ENCODE peak calls at places on chromosomes 6 and 20, in six cellular contexts. One of them, this sample, is unnamed.
A peak's percentile ranks its signal among the peaks of the same experiment; 100 is the strongest.

GRCh38 chr6:118675225-118675624 is 23.8 kb upstream of the CEP85L start:
- DNase-seq in fibroblast of lung: no peak
- DNase-seq in A549: no peak
- DNase-seq in mammary epithelial cell: no peak
- DNase-seq in GM23338: no peak
- DNase-seq in astrocyte: no peak
- DNase-seq in this sample: no peak

GRCh38 chr6:56757585-56757984 is 114.9 kb upstream of the DST start:
- DNase-seq in fibroblast of lung: peak; percentile 84
- DNase-seq in A549: no peak
- DNase-seq in mammary epithelial cell: peak; percentile 35
- DNase-seq in GM23338: peak; percentile 44
- DNase-seq in astrocyte: no peak
- DNase-seq in this sample: peak; percentile 72

GRCh38 chr20:10171864-10172751 is 46.5 kb upstream of the SNAP25 start:
- DNase-seq in fibroblast of lung: peak; percentile 58
- DNase-seq in A549: peak; percentile 89
- DNase-seq in mammary epithelial cell: peak; percentile 9
- DNase-seq in GM23338: peak; percentile 71
- DNase-seq in astrocyte: peak; percentile 47
- DNase-seq in this sample: no peak

GRCh38 chr20:14582855-14583254 is 245.4 kb upstream of the FLRT3 start:
- DNase-seq in fibroblast of lung: no peak
- DNase-seq in A549: no peak
- DNase-seq in mammary epithelial cell: peak; percentile 72
- DNase-seq in GM23338: no peak
- DNase-seq in astrocyte: no peak
- DNase-seq in this sample: no peak

GRCh38 chr6:16206595-16207037 is 31.8 kb upstream of the GMPR start:
- DNase-seq in fibroblast of lung: peak; percentile 81
- DNase-seq in A549: peak; percentile 49
- DNase-seq in mammary epithelial cell: peak; percentile 64
- DNase-seq in GM23338: peak; percentile 83
- DNase-seq in astrocyte: peak; percentile 78
- DNase-seq in this sample: peak; percentile 82

GRCh38 chr20:916125-916799 is at the start of gene ANGPT4:
- DNase-seq in fibroblast of lung: no peak
- DNase-seq in A549: no peak
- DNase-seq in mammary epithelial cell: no peak
- DNase-seq in GM23338: peak; percentile 19
- DNase-seq in astrocyte: no peak
- DNase-seq in this sample: no peak

GRCh38 chr6:136809461-136809860 is 12.9 kb upstream of the PEX7 start:
- DNase-seq in fibroblast of lung: no peak
- DNase-seq in A549: no peak
- DNase-seq in mammary epithelial cell: no peak
- DNase-seq in GM23338: no peak
- DNase-seq in astrocyte: no peak
- DNase-seq in this sample: no peak

GRCh38 chr6:52065621-52066020 is 21.8 kb downstream of the PKHD1 start:
- DNase-seq in fibroblast of lung: no peak
- DNase-seq in A549: no peak
- DNase-seq in mammary epithelial cell: peak; percentile 92
- DNase-seq in GM23338: no peak
- DNase-seq in astrocyte: no peak
- DNase-seq in this sample: no peak

GRCh38 chr6:134123666-134124208 is 71.3 kb upstream of the SLC2A12 start:
- DNase-seq in fibroblast of lung: peak; percentile 92
- DNase-seq in A549: peak; percentile 19
- DNase-seq in mammary epithelial cell: peak; percentile 80
- DNase-seq in GM23338: peak; percentile 88
- DNase-seq in astrocyte: peak; percentile 58
- DNase-seq in this sample: peak; percentile 75

GRCh38 chr20:40323411-40323810 is 365.6 kb downstream of the MAFB start:
- DNase-seq in fibroblast of lung: no peak
- DNase-seq in A549: no peak
- DNase-seq in mammary epithelial cell: peak; percentile 14
- DNase-seq in GM23338: no peak
- DNase-seq in astrocyte: no peak
- DNase-seq in this sample: peak; percentile 42

GRCh38 chr6:99933129-99933528 is 60.9 kb downstream of the MCHR2 start:
- DNase-seq in fibroblast of lung: peak; percentile 41
- DNase-seq in A549: no peak
- DNase-seq in mammary epithelial cell: peak; percentile 6
- DNase-seq in GM23338: no peak
- DNase-seq in astrocyte: peak; percentile 74
- DNase-seq in this sample: no peak

GRCh38 chr6:32622545-32623401 is 14.4 kb upstream of the HLA-DQA1 start:
- DNase-seq in fibroblast of lung: no peak
- DNase-seq in A549: no peak
- DNase-seq in mammary epithelial cell: peak; percentile 83
- DNase-seq in GM23338: peak; percentile 60
- DNase-seq in astrocyte: peak; percentile 1
- DNase-seq in this sample: peak; percentile 96

GRCh38 chr6:153131037-153131981 is at the start of gene RGS17:
- DNase-seq in fibroblast of lung: peak; percentile 82
- DNase-seq in A549: peak; percentile 65
- DNase-seq in mammary epithelial cell: peak; percentile 55
- DNase-seq in GM23338: peak; percentile 83
- DNase-seq in astrocyte: peak; percentile 55
- DNase-seq in this sample: no peak

GRCh38 chr6:78076371-78076770 is 423.5 kb downstream of the MEI4 start:
- DNase-seq in fibroblast of lung: no peak
- DNase-seq in A549: no peak
- DNase-seq in mammary epithelial cell: no peak
- DNase-seq in GM23338: no peak
- DNase-seq in astrocyte: no peak
- DNase-seq in this sample: no peak
- H3K4me2 ChIP-seq in fibroblast of lung: no peak overlapping the region
- H3K4me2 ChIP-seq in A549: no peak overlapping the region
- H3K4me2 ChIP-seq in mammary epithelial cell: no peak overlapping the region
- H3K4me2 ChIP-seq in GM23338: no peak overlapping the region
- H3K4me2 ChIP-seq in astrocyte: no peak overlapping the region
- H3K4me2 ChIP-seq in this sample: no peak overlapping the region

GRCh38 chr20:49990310-49990720 is 7.5 kb downstream of the SNAI1 start:
- DNase-seq in fibroblast of lung: peak; percentile 46
- DNase-seq in A549: no peak
- DNase-seq in mammary epithelial cell: no peak
- DNase-seq in GM23338: peak; percentile 50
- DNase-seq in astrocyte: peak; percentile 25
- DNase-seq in this sample: peak; percentile 21

GRCh38 chr20:49987868-49988690 is 5.3 kb downstream of the SNAI1 start:
- DNase-seq in fibroblast of lung: no peak
- DNase-seq in A549: no peak
- DNase-seq in mammary epithelial cell: no peak
- DNase-seq in GM23338: no peak
- DNase-seq in astrocyte: peak; percentile 39
- DNase-seq in this sample: peak; percentile 9

GRCh38 chr20:49987015-49987867 is 4.5 kb downstream of the SNAI1 start:
- DNase-seq in fibroblast of lung: no peak
- DNase-seq in A549: no peak
- DNase-seq in mammary epithelial cell: no peak
- DNase-seq in GM23338: no peak
- DNase-seq in astrocyte: peak; percentile 56
- DNase-seq in this sample: peak; percentile 32

GRCh38 chr20:49986049-49986448 is 3.3 kb downstream of the SNAI1 start:
- DNase-seq in fibroblast of lung: no peak
- DNase-seq in A549: no peak
- DNase-seq in mammary epithelial cell: no peak
- DNase-seq in GM23338: no peak
- DNase-seq in astrocyte: no peak
- DNase-seq in this sample: peak; percentile 37

DNA sequence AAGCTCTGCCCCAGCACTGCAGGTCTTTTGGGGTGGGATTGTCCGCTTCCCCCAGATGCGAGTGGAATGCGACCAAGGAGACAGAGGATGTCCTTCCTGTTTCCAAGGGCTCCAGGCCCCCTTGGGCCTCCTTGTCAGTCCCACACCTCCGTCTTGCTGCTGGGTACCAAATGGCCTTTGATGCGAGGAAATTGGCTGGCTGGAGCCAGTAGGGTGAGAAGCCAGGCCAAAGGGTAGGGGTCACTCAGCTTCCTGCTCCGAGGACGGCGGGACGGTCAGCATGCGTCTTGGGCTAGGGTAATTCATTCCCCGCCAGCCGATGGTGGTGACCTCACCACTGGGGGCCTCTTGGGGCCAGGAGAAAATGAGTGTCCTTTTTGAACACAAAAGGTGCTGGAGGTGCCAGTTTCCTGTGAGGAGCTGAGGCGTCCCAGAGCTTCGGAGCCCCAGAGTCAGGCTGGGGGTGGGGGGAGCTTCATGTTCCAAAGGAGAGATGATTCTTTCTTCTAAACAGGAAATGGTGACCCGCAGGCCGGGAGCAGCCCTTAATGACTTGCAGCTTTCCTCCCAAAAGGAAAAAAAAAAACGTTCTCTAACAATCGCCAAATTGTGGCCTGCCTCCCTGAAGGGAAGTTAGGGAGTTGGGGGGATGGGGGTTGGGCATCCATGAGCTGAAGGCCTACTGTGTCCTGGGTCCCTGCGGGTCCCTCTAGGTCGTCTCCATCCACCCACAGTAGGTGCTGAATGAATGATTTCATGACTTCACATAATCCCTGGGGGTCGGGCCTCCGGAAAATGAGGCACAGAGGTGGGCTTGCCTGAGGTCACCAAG is 6.7 kb downstream of the SNAI1 start:
- DNase-seq in fibroblast of lung: peak; percentile 78
- DNase-seq in A549: no peak
- DNase-seq in mammary epithelial cell: no peak
- DNase-seq in GM23338: peak; percentile 77
- DNase-seq in astrocyte: peak; percentile 85
- DNase-seq in this sample: peak; percentile 30
- H3K4me2 ChIP-seq in fibroblast of lung: peak overlapping the region; percentile 37
- H3K4me2 ChIP-seq in A549: peak overlapping the region; percentile 29
- H3K4me2 ChIP-seq in mammary epithelial cell: no peak overlapping the region
- H3K4me2 ChIP-seq in GM23338: peak overlapping the region; percentile 71
- H3K4me2 ChIP-seq in astrocyte: peak overlapping the region; percentile 74
- H3K4me2 ChIP-seq in this sample: no peak overlapping the region

GRCh38 chr20:31951530-31952453 is at the start of gene PDRG1:
- DNase-seq in fibroblast of lung: peak; percentile 94
- DNase-seq in A549: peak; percentile 72
- DNase-seq in mammary epithelial cell: peak; percentile 90
- DNase-seq in GM23338: peak; percentile 100
- DNase-seq in astrocyte: peak; percentile 79
- DNase-seq in this sample: peak; percentile 98

GRCh38 chr20:31951203-31951529 is 680 bp downstream of the PDRG1 start:
- DNase-seq in fibroblast of lung: no peak
- DNase-seq in A549: no peak
- DNase-seq in mammary epithelial cell: no peak
- DNase-seq in GM23338: no peak
- DNase-seq in astrocyte: no peak
- DNase-seq in this sample: no peak

GRCh38 chr20:31954500-31954899 is 2.7 kb upstream of the PDRG1 start:
- DNase-seq in fibroblast of lung: no peak
- DNase-seq in A549: no peak
- DNase-seq in mammary epithelial cell: no peak
- DNase-seq in GM23338: no peak
- DNase-seq in astrocyte: no peak
- DNase-seq in this sample: no peak

GRCh38 chr20:31953749-31954148 is 1.9 kb upstream of the PDRG1 start:
- DNase-seq in fibroblast of lung: no peak
- DNase-seq in A549: no peak
- DNase-seq in mammary epithelial cell: no peak
- DNase-seq in GM23338: no peak
- DNase-seq in astrocyte: no peak
- DNase-seq in this sample: no peak

DNA sequence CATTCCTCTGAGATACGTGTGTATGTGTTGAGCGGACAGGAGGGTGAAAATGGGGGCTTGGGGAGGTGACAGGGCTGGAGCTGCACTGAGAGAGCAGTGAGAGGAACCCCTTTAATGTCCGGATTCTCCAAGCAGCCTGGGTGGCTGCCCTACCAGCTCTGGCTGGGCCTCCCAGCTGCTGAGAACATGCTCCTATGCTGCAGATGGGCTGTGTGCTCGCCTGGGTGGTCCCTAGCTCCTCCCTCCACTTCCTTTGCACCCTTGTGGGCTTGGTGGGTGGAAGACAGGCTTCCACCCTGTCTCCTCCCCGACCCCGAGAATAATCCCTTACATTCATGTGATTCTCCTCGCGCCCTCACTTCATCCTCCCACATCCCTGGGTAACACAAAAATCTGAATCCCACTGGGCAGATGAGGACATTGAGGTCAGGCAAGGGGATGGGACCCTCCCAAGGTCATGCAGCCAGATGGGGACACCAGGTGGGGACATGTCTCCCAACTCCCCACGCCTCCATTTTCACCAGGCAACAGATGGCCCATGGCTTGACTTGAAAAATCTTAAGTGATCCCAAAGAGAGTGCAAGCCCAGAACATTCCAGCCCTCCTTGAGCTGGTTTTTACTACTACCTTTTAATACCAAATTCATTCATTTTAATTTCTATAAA is 4.8 kb upstream of the PDRG1 start:
- DNase-seq in fibroblast of lung: no peak
- DNase-seq in A549: no peak
- DNase-seq in mammary epithelial cell: no peak
- DNase-seq in GM23338: no peak
- DNase-seq in astrocyte: no peak
- DNase-seq in this sample: no peak
- H3K4me2 ChIP-seq in fibroblast of lung: no peak overlapping the region
- H3K4me2 ChIP-seq in A549: no peak overlapping the region
- H3K4me2 ChIP-seq in mammary epithelial cell: no peak overlapping the region
- H3K4me2 ChIP-seq in GM23338: no peak overlapping the region
- H3K4me2 ChIP-seq in astrocyte: no peak overlapping the region
- H3K4me2 ChIP-seq in this sample: no peak overlapping the region

GRCh38 chr6:125307964-125308615 is 6.3 kb upstream of the HDDC2 start:
- DNase-seq in fibroblast of lung: no peak
- DNase-seq in A549: no peak
- DNase-seq in mammary epithelial cell: no peak
- DNase-seq in GM23338: no peak
- DNase-seq in astrocyte: no peak
- DNase-seq in this sample: no peak
- H3K4me2 ChIP-seq in fibroblast of lung: no peak overlapping the region
- H3K4me2 ChIP-seq in A549: peak overlapping the region; percentile 63
- H3K4me2 ChIP-seq in mammary epithelial cell: no peak overlapping the region
- H3K4me2 ChIP-seq in GM23338: no peak overlapping the region
- H3K4me2 ChIP-seq in astrocyte: no peak overlapping the region
- H3K4me2 ChIP-seq in this sample: no peak overlapping the region

GRCh38 chr20:52975024-52975732 is 3.0 kb downstream of the TSHZ2 start:
- DNase-seq in fibroblast of lung: no peak
- DNase-seq in A549: no peak
- DNase-seq in mammary epithelial cell: peak; percentile 36
- DNase-seq in GM23338: no peak
- DNase-seq in astrocyte: peak; percentile 32
- DNase-seq in this sample: no peak
- H3K4me2 ChIP-seq in fibroblast of lung: peak overlapping the region; percentile 35
- H3K4me2 ChIP-seq in A549: no peak overlapping the region
- H3K4me2 ChIP-seq in mammary epithelial cell: peak overlapping the region; percentile 99
- H3K4me2 ChIP-seq in GM23338: no peak overlapping the region
- H3K4me2 ChIP-seq in astrocyte: peak overlapping the region; percentile 47
- H3K4me2 ChIP-seq in this sample: no peak overlapping the region

GRCh38 chr6:2229742-2230141 is 15.7 kb downstream of the GMDS start:
- DNase-seq in fibroblast of lung: no peak
- DNase-seq in A549: no peak
- DNase-seq in mammary epithelial cell: no peak
- DNase-seq in GM23338: peak; percentile 77
- DNase-seq in astrocyte: no peak
- DNase-seq in this sample: no peak
- H3K4me2 ChIP-seq in fibroblast of lung: no peak overlapping the region
- H3K4me2 ChIP-seq in A549: no peak overlapping the region
- H3K4me2 ChIP-seq in mammary epithelial cell: no peak overlapping the region
- H3K4me2 ChIP-seq in GM23338: peak overlapping the region; percentile 18
- H3K4me2 ChIP-seq in astrocyte: no peak overlapping the region
- H3K4me2 ChIP-seq in this sample: no peak overlapping the region